ENCODE peak calls at places on chromosomes 3 and 15, in four cellular contexts. V, C, D and N are unnamed samples.

GRCh38 chr3:130948374-130948773 is 54.5 kb downstream of the ATP2C1 start:
- DNase-seq in D (no peak), V (no peak), C (no peak), N (no peak)

GRCh38 chr15:70172561-70172960 is 74.8 kb upstream of the TLE3 start:
- DNase-seq in D (no peak), C (no peak), V (no peak), N (no peak)

GRCh38 chr15:97692317-97693015 is 268.0 kb upstream of the ARRDC4 start:
- DNase-seq in D (no peak), C (no peak), V (no peak), N (no peak)

GRCh38 chr3:24548278-24548677 is 53.6 kb upstream of the THRB start:
- DNase-seq in V (no peak), C (no peak), D (no peak), N (no peak)

GRCh38 chr15:45148076-45149059 is 18.6 kb downstream of the DUOX1 start:
- DNase-seq in C (no peak), V (no peak), D (no peak), N (no peak)

GRCh38 chr3:52054689-52055511 is 1.5 kb downstream of the DUSP7 start:
- DNase-seq in C (no peak), V (peak), D (no peak), N (peak)

GRCh38 chr3:111385971-111386495 is 156.0 kb upstream of the CD96 start:
- DNase-seq in D (no peak), V (no peak), C (no peak), N (no peak)

GRCh38 chr3:4492240-4493007 is 724 bp upstream of the ITPR1 start:
- DNase-seq in V (peak), D (peak), C (peak), N (peak)

GRCh38 chr3:23685484-23686258 is 120.1 kb upstream of the UBE2E1 start:
- DNase-seq in V (peak), C (peak), D (no peak), N (peak)

DNA sequence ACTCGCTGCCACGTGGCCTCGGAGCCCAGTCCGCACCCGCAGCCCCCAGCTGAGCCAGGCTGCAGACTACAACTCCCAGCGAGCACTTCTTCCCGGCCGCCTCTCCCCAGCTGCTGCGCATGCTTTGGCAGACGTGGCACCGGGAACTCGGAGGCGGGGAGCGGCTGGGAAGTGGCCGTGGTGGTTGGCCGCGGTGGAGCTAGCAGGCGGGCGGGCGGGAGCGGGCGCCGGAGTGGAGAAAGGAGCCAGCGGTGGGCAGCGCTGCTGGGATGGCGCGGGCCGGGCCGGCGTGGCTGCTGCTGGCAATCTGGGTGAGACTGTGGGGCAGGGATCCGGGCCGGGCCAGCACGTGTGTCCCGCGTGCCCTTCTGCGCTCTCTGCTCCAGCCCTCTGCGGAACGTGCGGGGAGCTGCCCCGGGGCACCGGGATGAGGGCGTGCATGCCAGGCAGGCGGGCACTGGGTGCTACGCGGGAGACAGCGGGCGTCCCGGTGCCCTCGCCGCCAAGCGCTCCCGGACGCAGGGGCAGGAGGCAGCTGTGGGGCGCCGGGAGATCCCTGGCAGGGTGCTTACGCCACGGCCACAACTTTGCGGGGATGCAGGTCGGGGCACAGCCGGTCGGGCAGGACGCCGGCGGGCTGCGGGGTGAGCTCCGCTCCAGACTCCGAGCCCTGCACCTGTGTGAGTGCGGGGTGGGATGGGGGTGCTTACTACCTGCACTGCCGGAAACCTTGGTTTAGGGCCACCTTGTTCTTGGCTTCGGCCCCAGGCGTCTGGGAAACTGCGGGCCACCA is at the start of gene PDIA5:
- DNase-seq in V (peak), D (peak), C (peak), N (peak)
- TF ChIP-seq POLR2AphosphoS5 in V (no peak), D (peak), C (peak), N (peak)

DNA sequence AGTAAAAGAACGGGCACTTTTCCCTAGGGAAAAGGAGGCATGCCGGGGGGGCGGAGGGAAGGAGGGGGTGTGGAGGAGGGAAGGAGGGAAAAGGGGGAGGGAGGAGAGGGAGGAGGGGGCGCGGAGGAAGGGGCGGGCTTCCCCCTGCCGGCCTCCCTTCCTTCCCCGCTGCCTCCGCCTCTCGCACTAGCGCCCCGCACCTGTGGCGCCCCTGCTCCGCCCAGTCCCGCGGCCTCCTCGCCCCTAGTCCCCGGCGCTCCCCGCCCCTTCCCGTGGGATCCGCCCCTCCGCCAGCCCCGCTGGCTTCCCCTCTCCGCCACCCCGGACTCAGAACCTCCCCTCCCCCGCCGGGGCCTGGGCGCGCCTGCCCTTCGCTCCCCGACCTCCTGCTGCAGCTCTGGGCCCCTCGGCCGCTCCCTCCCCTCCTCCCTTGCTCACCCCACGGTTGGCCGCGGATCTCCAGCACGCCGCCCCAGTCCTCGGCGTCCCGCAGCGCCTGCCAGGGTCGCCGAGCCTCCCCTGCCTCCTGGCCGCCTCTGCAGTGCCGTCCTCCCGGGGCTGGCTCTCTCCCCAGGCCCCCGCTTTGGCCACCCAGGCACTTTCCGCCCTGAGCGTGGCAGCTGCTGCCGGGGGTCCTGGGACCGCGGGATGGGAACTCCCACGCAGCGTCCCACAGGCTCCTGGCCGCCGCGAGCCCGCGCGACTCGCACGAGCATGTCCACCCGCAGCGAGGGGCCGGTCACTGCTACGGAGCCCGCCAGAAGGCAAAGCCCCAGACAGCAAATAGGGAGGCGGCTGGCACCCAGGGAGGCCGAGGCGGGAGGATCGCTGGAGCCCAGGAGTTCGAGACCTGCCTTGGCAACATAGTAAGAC is 147.4 kb downstream of the TJP1 start:
- DNase-seq in V (peak), D (peak), C (peak), N (peak)
- TF ChIP-seq JUN in V (no peak), D (no peak), C (no peak), N (no peak)

GRCh38 chr15:88649753-88650551 is 11.1 kb downstream of the ISG20 start:
- DNase-seq in D (no peak), C (no peak), V (no peak), N (no peak)
- TF ChIP-seq POLR2A in D (no peak), C (no peak), V (no peak), N (no peak)

DNA sequence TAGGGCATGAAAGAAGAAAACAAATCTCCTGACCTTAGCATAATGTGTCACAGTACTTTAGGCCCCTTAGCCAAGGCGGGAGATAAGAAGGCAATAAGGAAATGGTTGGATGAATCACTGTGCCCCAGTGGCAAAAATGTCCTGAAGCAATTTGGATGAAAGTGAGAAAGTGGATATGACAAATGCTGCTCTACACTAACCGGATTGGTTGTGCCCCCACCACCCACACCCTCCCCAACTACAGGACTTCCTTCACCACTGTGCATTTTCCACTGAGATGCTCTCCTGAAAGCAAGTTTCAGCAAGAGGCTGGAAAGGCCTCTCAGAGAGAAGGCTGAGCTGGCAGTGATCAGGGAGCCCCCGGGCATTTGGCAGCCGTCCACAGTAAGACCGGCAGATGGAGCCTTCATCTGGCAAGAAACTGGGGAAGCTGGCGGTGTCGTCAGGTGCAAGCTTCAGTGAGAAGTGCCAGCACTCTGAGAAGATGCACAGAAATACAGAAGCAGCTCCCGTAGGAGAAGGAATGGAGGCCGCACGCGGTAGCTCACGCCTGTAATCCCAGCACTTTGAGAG is 63.8 kb downstream of the ATP1B3 start:
- DNase-seq in C (no peak), D (no peak), V (no peak), N (peak)
- TF ChIP-seq POLR2AphosphoS5 in C (no peak), D (no peak), V (no peak), N (peak)

DNA sequence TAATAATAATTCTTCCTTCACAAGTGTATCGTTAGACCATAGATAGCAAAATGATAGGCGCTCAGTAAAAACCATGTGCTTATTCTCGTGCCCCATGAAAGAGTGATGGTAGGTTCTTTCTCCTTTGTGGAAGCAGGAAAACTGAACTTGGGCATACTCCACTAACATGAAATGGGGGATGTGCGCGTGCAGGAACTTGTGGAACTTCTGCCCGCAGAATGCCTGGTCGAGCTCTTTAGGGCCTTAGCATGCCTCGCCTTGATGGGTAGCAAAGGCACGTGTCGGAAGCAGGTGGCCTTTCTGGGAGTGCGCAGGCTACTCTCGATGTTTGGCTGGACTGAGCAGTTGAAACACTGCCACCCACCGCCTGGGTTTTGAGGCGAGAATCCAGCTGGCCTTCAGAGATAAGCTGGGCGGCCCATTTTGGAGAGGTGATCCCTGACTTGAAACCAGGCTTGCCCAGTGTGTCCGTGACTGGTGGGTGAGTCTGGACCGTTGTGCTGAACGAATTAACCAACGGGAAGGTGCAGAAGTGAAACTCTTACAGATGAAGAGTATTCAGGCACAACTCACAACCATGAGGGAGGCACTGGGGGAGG is 821 bp downstream of the PCCB start:
- DNase-seq in C (peak), D (peak), V (peak), N (peak)
- TF ChIP-seq JUN in C (no peak), D (no peak), V (peak), N (no peak)

GRCh38 chr3:126212250-126212628 is 31.9 kb upstream of the ALDH1L1 start:
- DNase-seq in C (no peak), D (no peak), V (no peak), N (no peak)

GRCh38 chr3:126211569-126211968 is 31.2 kb upstream of the ALDH1L1 start:
- DNase-seq in D (no peak), C (no peak), V (no peak), N (no peak)

GRCh38 chr3:126209741-126210140 is 29.4 kb upstream of the ALDH1L1 start:
- DNase-seq in V (no peak), C (no peak), D (no peak), N (no peak)

GRCh38 chr3:126213376-126214044 is 33.1 kb upstream of the ALDH1L1 start:
- DNase-seq in C (no peak), V (no peak), D (no peak), N (no peak)

DNA sequence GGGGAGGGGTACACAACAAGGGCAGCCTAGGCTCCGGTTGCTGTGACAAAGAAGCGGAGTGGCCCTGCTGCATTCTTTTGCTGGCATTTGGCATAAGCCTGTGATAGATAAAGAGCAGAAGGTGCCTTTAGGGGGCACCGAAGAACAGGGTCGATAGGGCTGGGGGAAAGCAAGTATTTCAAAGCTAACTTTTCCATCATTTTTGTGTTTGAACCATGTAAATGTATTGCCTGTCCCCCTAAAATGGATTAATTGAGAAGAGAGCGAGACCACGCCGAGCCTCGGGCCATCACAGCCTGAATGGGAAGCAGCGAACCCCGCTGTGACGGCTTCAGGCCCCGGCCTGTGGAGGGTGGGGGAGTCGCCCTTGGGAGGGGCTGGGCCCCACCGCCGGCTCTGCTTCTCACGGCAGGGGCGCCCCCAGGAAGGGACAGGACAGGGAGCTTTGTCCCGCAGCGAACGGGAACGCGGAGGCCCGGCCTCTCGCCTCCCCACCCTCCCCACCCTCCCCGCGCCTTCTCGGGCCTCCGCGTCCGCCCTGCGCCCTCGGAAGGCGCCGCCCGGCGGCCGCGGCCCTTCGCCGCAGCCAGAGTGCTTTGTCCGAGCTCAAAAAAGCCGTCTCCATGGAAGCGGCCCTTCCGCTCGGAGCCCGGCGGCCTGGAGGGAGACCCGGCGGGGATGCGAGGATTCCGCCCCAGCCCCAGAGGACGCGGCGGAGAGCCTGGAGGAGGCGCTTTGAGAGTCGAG is 32.4 kb upstream of the ALDH1L1 start:
- DNase-seq in C (peak), D (peak), V (peak), N (peak)
- TF ChIP-seq POLR2A in C (no peak), D (no peak), V (no peak), N (no peak)